ENCODE peak calls at places on chromosomes 13 and 19, in four cellular contexts. One of them, this sample, is unnamed.

GRCh38 chr19:6060600-6061391 is 49.5 kb downstream of the RFX2 start:
- DNase-seq in PC-3: peak; percentile 59
- DNase-seq in keratinocyte: peak; percentile 63
- DNase-seq in hepatocyte: peak; percentile 44
- DNase-seq in this sample: no peak

GRCh38 chr19:7970716-7971448 is 27.4 kb upstream of the TIMM44 start:
- DNase-seq in PC-3: peak; percentile 76
- DNase-seq in keratinocyte: no peak
- DNase-seq in hepatocyte: peak; percentile 66
- DNase-seq in this sample: no peak

GRCh38 chr13:94227255-94227879 is 252.1 kb downstream of the DCT start:
- DNase-seq in PC-3: no peak
- DNase-seq in keratinocyte: no peak
- DNase-seq in hepatocyte: no peak
- DNase-seq in this sample: no peak

GRCh38 chr19:35897706-35898451 is 2.5 kb downstream of the NFKBID start:
- DNase-seq in PC-3: no peak
- DNase-seq in keratinocyte: no peak
- DNase-seq in hepatocyte: no peak
- DNase-seq in this sample: no peak

GRCh38 chr19:51318687-51319675 is 7.5 kb downstream of the IGLON5 start:
- DNase-seq in PC-3: no peak
- DNase-seq in keratinocyte: no peak
- DNase-seq in hepatocyte: no peak
- DNase-seq in this sample: no peak

GRCh38 chr19:35856546-35857149 is at the start of gene KIRREL2:
- DNase-seq in PC-3: no peak
- DNase-seq in keratinocyte: no peak
- DNase-seq in hepatocyte: peak; percentile 21
- DNase-seq in this sample: peak; percentile 49

GRCh38 chr13:40518481-40518882 is 148.0 kb downstream of the FOXO1 start:
- DNase-seq in PC-3: no peak
- DNase-seq in keratinocyte: no peak
- DNase-seq in hepatocyte: no peak
- DNase-seq in this sample: no peak

GRCh38 chr19:18053571-18054219 is 33.0 kb downstream of the IL12RB1 start:
- DNase-seq in PC-3: peak; percentile 35
- DNase-seq in keratinocyte: no peak
- DNase-seq in hepatocyte: no peak
- DNase-seq in this sample: no peak

GRCh38 chr19:37078717-37079032 is 442 bp downstream of the ZNF420 start:
- DNase-seq in PC-3: no peak
- DNase-seq in keratinocyte: no peak
- DNase-seq in hepatocyte: no peak
- DNase-seq in this sample: peak; percentile 12

GRCh38 chr13:113649212-113649611 is 8.8 kb downstream of the ATP4B start:
- DNase-seq in PC-3: no peak
- DNase-seq in keratinocyte: no peak
- DNase-seq in hepatocyte: no peak
- DNase-seq in this sample: no peak

GRCh38 chr19:37470216-37470615 is 1.1 kb downstream of the ZNF570 start:
- DNase-seq in PC-3: no peak
- DNase-seq in keratinocyte: no peak
- DNase-seq in hepatocyte: no peak
- DNase-seq in this sample: no peak

GRCh38 chr19:2551864-2552185 is 75.9 kb downstream of the GADD45B start:
- DNase-seq in PC-3: no peak
- DNase-seq in keratinocyte: no peak
- DNase-seq in hepatocyte: no peak
- DNase-seq in this sample: no peak

GRCh38 chr19:406999-407491 is 1.9 kb downstream of the C2CD4C start:
- DNase-seq in PC-3: no peak
- DNase-seq in keratinocyte: no peak
- DNase-seq in hepatocyte: no peak
- DNase-seq in this sample: no peak
- H3K4me3 ChIP-seq in PC-3: no peak overlapping the region
- H3K4me3 ChIP-seq in keratinocyte: no peak overlapping the region
- H3K4me3 ChIP-seq in hepatocyte: no peak overlapping the region
- H3K4me3 ChIP-seq in this sample: no peak overlapping the region

GRCh38 chr13:30618186-30618937 is 642 bp downstream of the USPL1 start:
- DNase-seq in PC-3: peak; percentile 10
- DNase-seq in keratinocyte: no peak
- DNase-seq in hepatocyte: peak; percentile 25
- DNase-seq in this sample: no peak
- H3K4me3 ChIP-seq in PC-3: peak overlapping the region; percentile 87
- H3K4me3 ChIP-seq in keratinocyte: peak overlapping the region; percentile 75
- H3K4me3 ChIP-seq in hepatocyte: peak overlapping the region; percentile 35
- H3K4me3 ChIP-seq in this sample: peak overlapping the region; percentile 82

GRCh38 chr13:99926014-99926731 is 45.4 kb downstream of the ZIC5 start:
- DNase-seq in PC-3: peak; percentile 58
- DNase-seq in keratinocyte: no peak
- DNase-seq in hepatocyte: no peak
- DNase-seq in this sample: no peak

GRCh38 chr13:99931462-99931861 is 40.1 kb downstream of the ZIC5 start:
- DNase-seq in PC-3: no peak
- DNase-seq in keratinocyte: no peak
- DNase-seq in hepatocyte: no peak
- DNase-seq in this sample: no peak

GRCh38 chr13:99929866-99930265 is 41.7 kb downstream of the ZIC5 start:
- DNase-seq in PC-3: no peak
- DNase-seq in keratinocyte: no peak
- DNase-seq in hepatocyte: no peak
- DNase-seq in this sample: no peak

GRCh38 chr13:99932912-99933311 is 38.7 kb downstream of the ZIC5 start:
- DNase-seq in PC-3: no peak
- DNase-seq in keratinocyte: no peak
- DNase-seq in hepatocyte: no peak
- DNase-seq in this sample: no peak

DNA sequence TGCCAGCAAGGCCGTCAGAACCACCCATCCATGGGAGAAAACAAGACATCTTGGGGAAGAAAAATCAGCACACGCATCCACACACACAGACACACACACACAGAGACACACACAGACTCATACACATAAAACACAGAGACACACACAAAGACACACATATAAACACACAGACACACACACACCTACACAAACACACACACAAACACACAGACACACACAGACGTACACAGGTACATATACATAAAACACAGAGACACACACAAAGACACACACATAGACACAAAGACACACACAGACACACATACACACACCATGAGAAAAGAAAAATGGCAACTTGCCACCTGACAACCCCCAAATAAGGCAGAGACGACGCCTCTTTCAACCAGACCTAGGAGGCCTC is 40.6 kb downstream of the ZIC5 start:
- DNase-seq in PC-3: no peak
- DNase-seq in keratinocyte: no peak
- DNase-seq in hepatocyte: no peak
- DNase-seq in this sample: peak; percentile 10
- H3K4me3 ChIP-seq in PC-3: no peak overlapping the region
- H3K4me3 ChIP-seq in keratinocyte: no peak overlapping the region
- H3K4me3 ChIP-seq in hepatocyte: no peak overlapping the region
- H3K4me3 ChIP-seq in this sample: no peak overlapping the region

DNA sequence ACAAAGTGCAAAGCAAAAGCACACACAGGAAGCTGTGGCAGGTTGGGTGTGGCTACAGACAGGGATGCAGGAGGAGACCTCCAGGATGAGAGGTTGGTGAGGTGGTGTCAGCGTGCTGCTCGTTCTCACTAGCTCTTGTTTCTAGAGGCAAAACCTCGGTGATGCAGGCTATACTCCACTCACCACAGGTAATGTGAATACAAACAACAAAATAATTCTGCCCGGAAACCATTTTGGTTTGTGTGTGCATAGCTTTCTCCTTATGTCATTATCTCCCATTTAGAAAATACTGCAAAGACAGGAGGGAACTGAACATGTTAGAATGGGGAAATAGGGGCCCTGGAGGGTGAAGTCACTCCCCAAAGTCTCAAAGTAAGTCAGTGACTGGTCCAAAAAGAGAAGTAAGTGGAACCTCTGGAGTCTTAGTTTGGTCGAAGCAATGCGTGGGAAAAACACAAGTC is 9.4 kb downstream of the LCP1 start:
- DNase-seq in PC-3: no peak
- DNase-seq in keratinocyte: no peak
- DNase-seq in hepatocyte: no peak
- DNase-seq in this sample: peak; percentile 85
- H3K4me3 ChIP-seq in PC-3: no peak overlapping the region
- H3K4me3 ChIP-seq in keratinocyte: no peak overlapping the region
- H3K4me3 ChIP-seq in hepatocyte: no peak overlapping the region
- H3K4me3 ChIP-seq in this sample: peak overlapping the region; percentile 15

GRCh38 chr13:110303644-110304043 is 3.3 kb downstream of the COL4A1 start:
- DNase-seq in PC-3: no peak
- DNase-seq in keratinocyte: no peak
- DNase-seq in hepatocyte: no peak
- DNase-seq in this sample: no peak
- H3K4me3 ChIP-seq in PC-3: no peak overlapping the region
- H3K4me3 ChIP-seq in keratinocyte: no peak overlapping the region
- H3K4me3 ChIP-seq in hepatocyte: no peak overlapping the region
- H3K4me3 ChIP-seq in this sample: no peak overlapping the region

DNA sequence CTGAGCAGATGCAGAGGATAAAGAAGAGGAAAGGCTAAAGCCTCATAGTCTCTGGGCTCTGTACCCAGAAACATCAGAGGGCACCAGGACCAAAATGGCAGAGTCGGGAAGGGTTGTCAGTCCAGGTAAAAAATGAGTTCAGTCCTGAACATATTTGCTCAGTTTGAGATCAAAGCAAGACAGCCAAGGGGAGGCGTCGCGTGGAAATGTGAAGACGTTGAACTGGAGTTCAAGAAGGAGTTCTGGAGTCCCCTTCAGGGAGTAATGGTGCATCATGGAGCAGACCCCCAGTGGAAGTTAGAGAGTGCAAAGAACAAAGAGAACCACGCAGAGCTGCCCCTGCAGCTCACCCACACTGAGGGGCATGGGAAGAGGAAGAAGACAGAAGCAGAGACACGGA is 4.8 kb downstream of the COL4A1 start:
- DNase-seq in PC-3: no peak
- DNase-seq in keratinocyte: no peak
- DNase-seq in hepatocyte: no peak
- DNase-seq in this sample: no peak
- H3K4me3 ChIP-seq in PC-3: no peak overlapping the region
- H3K4me3 ChIP-seq in keratinocyte: no peak overlapping the region
- H3K4me3 ChIP-seq in hepatocyte: no peak overlapping the region
- H3K4me3 ChIP-seq in this sample: no peak overlapping the region

DNA sequence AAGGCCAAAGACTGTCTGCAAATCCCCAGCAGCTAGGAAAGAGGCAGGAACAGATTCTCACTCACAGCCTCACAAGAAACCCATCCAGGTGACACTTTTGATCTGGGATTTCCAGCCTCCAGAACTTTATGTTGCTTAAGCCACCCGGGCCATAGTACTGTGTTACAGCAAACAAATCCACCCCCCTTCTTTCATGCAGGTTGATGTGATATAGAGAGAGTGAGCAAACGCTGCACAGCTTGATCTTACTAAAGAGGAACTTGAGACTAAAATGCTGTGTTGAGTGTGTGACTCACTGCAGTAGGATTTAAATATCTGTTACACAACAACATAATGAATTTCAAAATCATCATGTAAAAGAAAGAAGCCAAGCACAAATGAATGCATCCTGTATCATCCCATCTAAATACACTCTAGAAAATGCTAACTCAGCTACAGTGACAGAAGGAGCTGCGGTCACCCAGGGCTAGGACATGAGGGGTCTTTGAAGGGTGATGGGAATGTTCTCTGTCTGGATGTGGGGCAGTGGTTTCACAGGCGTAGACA is 32.2 kb downstream of the RCBTB2 start:
- DNase-seq in PC-3: peak; percentile 68
- DNase-seq in keratinocyte: peak; percentile 23
- DNase-seq in hepatocyte: peak; percentile 64
- DNase-seq in this sample: no peak
- H3K4me3 ChIP-seq in PC-3: no peak overlapping the region
- H3K4me3 ChIP-seq in keratinocyte: no peak overlapping the region
- H3K4me3 ChIP-seq in hepatocyte: no peak overlapping the region
- H3K4me3 ChIP-seq in this sample: no peak overlapping the region

This sample was measured in Jurkat, Clone E6-1.